ENCODE peak calls at places on chromosomes 12 and 14, in six cellular contexts. One of them, this sample, is unnamed.

GRCh38 chr14:34548472-34548981 is 9.0 kb upstream of the EAPP start:
- DNase-seq in astrocyte of the cerebellum: no peak
- DNase-seq in Karpas-422: no peak
- DNase-seq in T-helper 9 cell: no peak
- DNase-seq in neural crest cell: no peak
- DNase-seq in activated CD4-positive, alpha-beta T cell treated with anti-CD3 and anti-CD28 coated beads, Interleukin-2, amount 50 U/mL, for 24 hours: no peak
- DNase-seq in this sample: no peak

GRCh38 chr12:56157201-56158028 is 744 bp upstream of the MYL6 start:
- DNase-seq in neural crest cell: peak; percentile 61
- DNase-seq in astrocyte of the cerebellum: peak; percentile 57
- DNase-seq in activated CD4-positive, alpha-beta T cell treated with anti-CD3 and anti-CD28 coated beads, Interleukin-2, amount 50 U/mL, for 24 hours: peak; percentile 17
- DNase-seq in T-helper 9 cell: peak; percentile 39
- DNase-seq in Karpas-422: peak; percentile 90
- DNase-seq in this sample: peak; percentile 34

GRCh38 chr12:110316861-110317260 is 35.8 kb downstream of the ATP2A2 start:
- DNase-seq in astrocyte of the cerebellum: peak; percentile 36
- DNase-seq in T-helper 9 cell: no peak
- DNase-seq in activated CD4-positive, alpha-beta T cell treated with anti-CD3 and anti-CD28 coated beads, Interleukin-2, amount 50 U/mL, for 24 hours: no peak
- DNase-seq in Karpas-422: no peak
- DNase-seq in neural crest cell: no peak
- DNase-seq in this sample: no peak

GRCh38 chr12:107853479-107853878 is 79.0 kb downstream of the ASCL4 start:
- DNase-seq in Karpas-422: no peak
- DNase-seq in neural crest cell: no peak
- DNase-seq in astrocyte of the cerebellum: no peak
- DNase-seq in T-helper 9 cell: no peak
- DNase-seq in activated CD4-positive, alpha-beta T cell treated with anti-CD3 and anti-CD28 coated beads, Interleukin-2, amount 50 U/mL, for 24 hours: no peak
- DNase-seq in this sample: no peak

GRCh38 chr14:105208738-105209075 is 27.6 kb upstream of the NUDT14 start:
- DNase-seq in neural crest cell: no peak
- DNase-seq in Karpas-422: no peak
- DNase-seq in T-helper 9 cell: no peak
- DNase-seq in astrocyte of the cerebellum: no peak
- DNase-seq in activated CD4-positive, alpha-beta T cell treated with anti-CD3 and anti-CD28 coated beads, Interleukin-2, amount 50 U/mL, for 24 hours: no peak
- DNase-seq in this sample: no peak

GRCh38 chr12:127455347-127456265 is 811.4 kb upstream of the TMEM132C start:
- DNase-seq in astrocyte of the cerebellum: no peak
- DNase-seq in Karpas-422: no peak
- DNase-seq in activated CD4-positive, alpha-beta T cell treated with anti-CD3 and anti-CD28 coated beads, Interleukin-2, amount 50 U/mL, for 24 hours: no peak
- DNase-seq in neural crest cell: no peak
- DNase-seq in T-helper 9 cell: no peak
- DNase-seq in this sample: no peak

GRCh38 chr14:53956427-53957201 is at the start of gene BMP4:
- DNase-seq in T-helper 9 cell: no peak
- DNase-seq in activated CD4-positive, alpha-beta T cell treated with anti-CD3 and anti-CD28 coated beads, Interleukin-2, amount 50 U/mL, for 24 hours: no peak
- DNase-seq in neural crest cell: no peak
- DNase-seq in Karpas-422: no peak
- DNase-seq in astrocyte of the cerebellum: peak; percentile 36
- DNase-seq in this sample: no peak

GRCh38 chr14:85233756-85234545 is 296.0 kb upstream of the FLRT2 start:
- DNase-seq in Karpas-422: no peak
- DNase-seq in activated CD4-positive, alpha-beta T cell treated with anti-CD3 and anti-CD28 coated beads, Interleukin-2, amount 50 U/mL, for 24 hours: no peak
- DNase-seq in neural crest cell: no peak
- DNase-seq in T-helper 9 cell: no peak
- DNase-seq in astrocyte of the cerebellum: no peak
- DNase-seq in this sample: peak; percentile 58

GRCh38 chr14:35969310-35969709 is 143.2 kb downstream of the BRMS1L start:
- DNase-seq in neural crest cell: no peak
- DNase-seq in T-helper 9 cell: no peak
- DNase-seq in activated CD4-positive, alpha-beta T cell treated with anti-CD3 and anti-CD28 coated beads, Interleukin-2, amount 50 U/mL, for 24 hours: no peak
- DNase-seq in Karpas-422: no peak
- DNase-seq in astrocyte of the cerebellum: no peak
- DNase-seq in this sample: no peak

GRCh38 chr12:54865683-54866324 is 11.5 kb downstream of the MUCL1 start:
- DNase-seq in astrocyte of the cerebellum: no peak
- DNase-seq in activated CD4-positive, alpha-beta T cell treated with anti-CD3 and anti-CD28 coated beads, Interleukin-2, amount 50 U/mL, for 24 hours: no peak
- DNase-seq in neural crest cell: no peak
- DNase-seq in Karpas-422: no peak
- DNase-seq in T-helper 9 cell: no peak
- DNase-seq in this sample: no peak

GRCh38 chr14:72779679-72780078 is 114.2 kb downstream of the DPF3 start:
- DNase-seq in Karpas-422: no peak
- DNase-seq in activated CD4-positive, alpha-beta T cell treated with anti-CD3 and anti-CD28 coated beads, Interleukin-2, amount 50 U/mL, for 24 hours: no peak
- DNase-seq in astrocyte of the cerebellum: no peak
- DNase-seq in T-helper 9 cell: no peak
- DNase-seq in neural crest cell: no peak
- DNase-seq in this sample: no peak

GRCh38 chr12:12405882-12406281 is 49.0 kb downstream of the BORCS5 start:
- DNase-seq in Karpas-422: no peak
- DNase-seq in activated CD4-positive, alpha-beta T cell treated with anti-CD3 and anti-CD28 coated beads, Interleukin-2, amount 50 U/mL, for 24 hours: no peak
- DNase-seq in T-helper 9 cell: no peak
- DNase-seq in astrocyte of the cerebellum: no peak
- DNase-seq in neural crest cell: no peak
- DNase-seq in this sample: peak; percentile 93

GRCh38 chr12:13348464-13348863 is 151.9 kb downstream of the EMP1 start:
- DNase-seq in T-helper 9 cell: no peak
- DNase-seq in neural crest cell: no peak
- DNase-seq in Karpas-422: no peak
- DNase-seq in activated CD4-positive, alpha-beta T cell treated with anti-CD3 and anti-CD28 coated beads, Interleukin-2, amount 50 U/mL, for 24 hours: no peak
- DNase-seq in astrocyte of the cerebellum: no peak
- DNase-seq in this sample: no peak

GRCh38 chr14:51328089-51328941 is 88.3 kb downstream of the TMX1 start:
- DNase-seq in neural crest cell: no peak
- DNase-seq in activated CD4-positive, alpha-beta T cell treated with anti-CD3 and anti-CD28 coated beads, Interleukin-2, amount 50 U/mL, for 24 hours: no peak
- DNase-seq in astrocyte of the cerebellum: peak; percentile 62
- DNase-seq in T-helper 9 cell: no peak
- DNase-seq in Karpas-422: no peak
- DNase-seq in this sample: no peak

GRCh38 chr12:67426067-67426466 is 156.9 kb downstream of the CAND1 start:
- DNase-seq in T-helper 9 cell: no peak
- DNase-seq in Karpas-422: no peak
- DNase-seq in activated CD4-positive, alpha-beta T cell treated with anti-CD3 and anti-CD28 coated beads, Interleukin-2, amount 50 U/mL, for 24 hours: no peak
- DNase-seq in neural crest cell: no peak
- DNase-seq in astrocyte of the cerebellum: peak; percentile 96
- DNase-seq in this sample: peak; percentile 35

GRCh38 chr12:63849641-63850040 is 5.1 kb downstream of the SRGAP1 start:
- DNase-seq in astrocyte of the cerebellum: no peak
- DNase-seq in Karpas-422: no peak
- DNase-seq in activated CD4-positive, alpha-beta T cell treated with anti-CD3 and anti-CD28 coated beads, Interleukin-2, amount 50 U/mL, for 24 hours: no peak
- DNase-seq in T-helper 9 cell: no peak
- DNase-seq in neural crest cell: no peak
- DNase-seq in this sample: no peak

GRCh38 chr12:104501641-104502040 is 44.9 kb downstream of the CHST11 start:
- DNase-seq in T-helper 9 cell: no peak
- DNase-seq in astrocyte of the cerebellum: no peak
- DNase-seq in neural crest cell: no peak
- DNase-seq in Karpas-422: no peak
- DNase-seq in activated CD4-positive, alpha-beta T cell treated with anti-CD3 and anti-CD28 coated beads, Interleukin-2, amount 50 U/mL, for 24 hours: no peak
- DNase-seq in this sample: no peak

GRCh38 chr12:116432321-116432750 is 126.8 kb upstream of the MAP1LC3B2 start:
- DNase-seq in neural crest cell: no peak
- DNase-seq in astrocyte of the cerebellum: no peak
- DNase-seq in activated CD4-positive, alpha-beta T cell treated with anti-CD3 and anti-CD28 coated beads, Interleukin-2, amount 50 U/mL, for 24 hours: no peak
- DNase-seq in T-helper 9 cell: no peak
- DNase-seq in Karpas-422: no peak
- DNase-seq in this sample: no peak

GRCh38 chr12:45914090-45914489 is 76.3 kb downstream of the SCAF11 start:
- DNase-seq in T-helper 9 cell: no peak
- DNase-seq in activated CD4-positive, alpha-beta T cell treated with anti-CD3 and anti-CD28 coated beads, Interleukin-2, amount 50 U/mL, for 24 hours: no peak
- DNase-seq in astrocyte of the cerebellum: peak; percentile 18
- DNase-seq in neural crest cell: no peak
- DNase-seq in Karpas-422: peak; percentile 84
- DNase-seq in this sample: peak; percentile 19

GRCh38 chr12:105025890-105026289 is 39.8 kb downstream of the NOPCHAP1 start:
- DNase-seq in neural crest cell: no peak
- DNase-seq in activated CD4-positive, alpha-beta T cell treated with anti-CD3 and anti-CD28 coated beads, Interleukin-2, amount 50 U/mL, for 24 hours: no peak
- DNase-seq in Karpas-422: no peak
- DNase-seq in T-helper 9 cell: no peak
- DNase-seq in astrocyte of the cerebellum: peak; percentile 68
- DNase-seq in this sample: peak; percentile 43

GRCh38 chr12:9361879-9362326 is 153.7 kb upstream of the PZP start:
- DNase-seq in astrocyte of the cerebellum: no peak
- DNase-seq in neural crest cell: no peak
- DNase-seq in Karpas-422: no peak
- DNase-seq in T-helper 9 cell: no peak
- DNase-seq in activated CD4-positive, alpha-beta T cell treated with anti-CD3 and anti-CD28 coated beads, Interleukin-2, amount 50 U/mL, for 24 hours: no peak
- DNase-seq in this sample: no peak

GRCh38 chr12:52015393-52016081 is 8.8 kb downstream of the TAMALIN start:
- DNase-seq in activated CD4-positive, alpha-beta T cell treated with anti-CD3 and anti-CD28 coated beads, Interleukin-2, amount 50 U/mL, for 24 hours: no peak
- DNase-seq in T-helper 9 cell: no peak
- DNase-seq in neural crest cell: no peak
- DNase-seq in Karpas-422: no peak
- DNase-seq in astrocyte of the cerebellum: no peak
- DNase-seq in this sample: no peak

GRCh38 chr14:74062809-74063150 is 21.5 kb downstream of the ALDH6A1 start:
- DNase-seq in T-helper 9 cell: no peak
- DNase-seq in activated CD4-positive, alpha-beta T cell treated with anti-CD3 and anti-CD28 coated beads, Interleukin-2, amount 50 U/mL, for 24 hours: no peak
- DNase-seq in astrocyte of the cerebellum: no peak
- DNase-seq in neural crest cell: no peak
- DNase-seq in Karpas-422: no peak
- DNase-seq in this sample: no peak

GRCh38 chr12:91274886-91275285 is 92.3 kb upstream of the DCN start:
- DNase-seq in T-helper 9 cell: no peak
- DNase-seq in Karpas-422: no peak
- DNase-seq in neural crest cell: no peak
- DNase-seq in activated CD4-positive, alpha-beta T cell treated with anti-CD3 and anti-CD28 coated beads, Interleukin-2, amount 50 U/mL, for 24 hours: no peak
- DNase-seq in astrocyte of the cerebellum: peak; percentile 58
- DNase-seq in this sample: peak; percentile 86

GRCh38 chr12:103272949-103273348 is 222.8 kb downstream of the C12orf42 start:
- DNase-seq in T-helper 9 cell: no peak
- DNase-seq in activated CD4-positive, alpha-beta T cell treated with anti-CD3 and anti-CD28 coated beads, Interleukin-2, amount 50 U/mL, for 24 hours: no peak
- DNase-seq in neural crest cell: no peak
- DNase-seq in astrocyte of the cerebellum: no peak
- DNase-seq in Karpas-422: no peak
- DNase-seq in this sample: no peak

GRCh38 chr12:57235012-57235727 is 5.7 kb downstream of the SHMT2 start:
- DNase-seq in Karpas-422: no peak
- DNase-seq in T-helper 9 cell: no peak
- DNase-seq in astrocyte of the cerebellum: no peak
- DNase-seq in activated CD4-positive, alpha-beta T cell treated with anti-CD3 and anti-CD28 coated beads, Interleukin-2, amount 50 U/mL, for 24 hours: no peak
- DNase-seq in neural crest cell: no peak
- DNase-seq in this sample: no peak

GRCh38 chr14:96594961-96595360 is 92.8 kb downstream of the PAPOLA start:
- DNase-seq in Karpas-422: no peak
- DNase-seq in neural crest cell: no peak
- DNase-seq in astrocyte of the cerebellum: no peak
- DNase-seq in T-helper 9 cell: no peak
- DNase-seq in activated CD4-positive, alpha-beta T cell treated with anti-CD3 and anti-CD28 coated beads, Interleukin-2, amount 50 U/mL, for 24 hours: no peak
- DNase-seq in this sample: no peak

GRCh38 chr12:116015525-116015924 is 262.0 kb downstream of the MED13L start:
- DNase-seq in activated CD4-positive, alpha-beta T cell treated with anti-CD3 and anti-CD28 coated beads, Interleukin-2, amount 50 U/mL, for 24 hours: no peak
- DNase-seq in astrocyte of the cerebellum: peak; percentile 49
- DNase-seq in Karpas-422: peak; percentile 58
- DNase-seq in T-helper 9 cell: no peak
- DNase-seq in neural crest cell: no peak
- DNase-seq in this sample: no peak

GRCh38 chr12:53939141-53940108 is 794 bp downstream of the HOXC13 start:
- DNase-seq in activated CD4-positive, alpha-beta T cell treated with anti-CD3 and anti-CD28 coated beads, Interleukin-2, amount 50 U/mL, for 24 hours: no peak
- DNase-seq in astrocyte of the cerebellum: no peak
- DNase-seq in Karpas-422: no peak
- DNase-seq in neural crest cell: no peak
- DNase-seq in T-helper 9 cell: no peak
- DNase-seq in this sample: no peak

GRCh38 chr14:44149597-44149996 is 357.5 kb downstream of the FSCB start:
- DNase-seq in neural crest cell: peak; percentile 32
- DNase-seq in astrocyte of the cerebellum: no peak
- DNase-seq in T-helper 9 cell: no peak
- DNase-seq in Karpas-422: peak; percentile 93
- DNase-seq in activated CD4-positive, alpha-beta T cell treated with anti-CD3 and anti-CD28 coated beads, Interleukin-2, amount 50 U/mL, for 24 hours: no peak
- DNase-seq in this sample: peak; percentile 19

GRCh38 chr12:6569312-6569711 is 1.2 kb upstream of the NOP2 start:
- DNase-seq in astrocyte of the cerebellum: no peak
- DNase-seq in Karpas-422: no peak
- DNase-seq in T-helper 9 cell: no peak
- DNase-seq in activated CD4-positive, alpha-beta T cell treated with anti-CD3 and anti-CD28 coated beads, Interleukin-2, amount 50 U/mL, for 24 hours: no peak
- DNase-seq in neural crest cell: no peak
- DNase-seq in this sample: no peak

GRCh38 chr14:104726600-104727451 is 2.8 kb downstream of the ADSS1 start:
- DNase-seq in activated CD4-positive, alpha-beta T cell treated with anti-CD3 and anti-CD28 coated beads, Interleukin-2, amount 50 U/mL, for 24 hours: no peak
- DNase-seq in Karpas-422: no peak
- DNase-seq in T-helper 9 cell: no peak
- DNase-seq in astrocyte of the cerebellum: no peak
- DNase-seq in neural crest cell: no peak
- DNase-seq in this sample: no peak

GRCh38 chr14:85595981-85596380 is 66.0 kb downstream of the FLRT2 start:
- DNase-seq in neural crest cell: no peak
- DNase-seq in T-helper 9 cell: no peak
- DNase-seq in astrocyte of the cerebellum: no peak
- DNase-seq in Karpas-422: no peak
- DNase-seq in activated CD4-positive, alpha-beta T cell treated with anti-CD3 and anti-CD28 coated beads, Interleukin-2, amount 50 U/mL, for 24 hours: no peak
- DNase-seq in this sample: no peak

GRCh38 chr14:71698698-71699097 is 233.5 kb upstream of the RGS6 start:
- DNase-seq in activated CD4-positive, alpha-beta T cell treated with anti-CD3 and anti-CD28 coated beads, Interleukin-2, amount 50 U/mL, for 24 hours: no peak
- DNase-seq in Karpas-422: no peak
- DNase-seq in T-helper 9 cell: no peak
- DNase-seq in neural crest cell: no peak
- DNase-seq in astrocyte of the cerebellum: no peak
- DNase-seq in this sample: no peak

GRCh38 chr14:101325319-101325718 is 236.0 kb upstream of the DIO3 start:
- DNase-seq in T-helper 9 cell: no peak
- DNase-seq in Karpas-422: no peak
- DNase-seq in activated CD4-positive, alpha-beta T cell treated with anti-CD3 and anti-CD28 coated beads, Interleukin-2, amount 50 U/mL, for 24 hours: no peak
- DNase-seq in neural crest cell: no peak
- DNase-seq in astrocyte of the cerebellum: no peak
- DNase-seq in this sample: no peak

GRCh38 chr12:122982494-122982850 is 2.0 kb downstream of the ARL6IP4 start:
- DNase-seq in T-helper 9 cell: no peak
- DNase-seq in activated CD4-positive, alpha-beta T cell treated with anti-CD3 and anti-CD28 coated beads, Interleukin-2, amount 50 U/mL, for 24 hours: no peak
- DNase-seq in astrocyte of the cerebellum: no peak
- DNase-seq in neural crest cell: no peak
- DNase-seq in Karpas-422: no peak
- DNase-seq in this sample: no peak

GRCh38 chr12:49284672-49285071 is 10.3 kb upstream of the PRPH start:
- DNase-seq in T-helper 9 cell: no peak
- DNase-seq in neural crest cell: no peak
- DNase-seq in Karpas-422: no peak
- DNase-seq in astrocyte of the cerebellum: no peak
- DNase-seq in activated CD4-positive, alpha-beta T cell treated with anti-CD3 and anti-CD28 coated beads, Interleukin-2, amount 50 U/mL, for 24 hours: no peak
- DNase-seq in this sample: no peak